ENCODE peak calls at places on chromosomes 12 and 14, in nine cellular contexts. H, D, G, M, B, O, C, I and L are unnamed samples.

GRCh38 chr12:110042260-110042659 is 6.1 kb downstream of the C12orf76 start:
- DNase-seq in H (no peak), D (no peak), G (no peak), M (no peak), B (peak; percentile 54), O (no peak), C (no peak), I (no peak), L (no peak)

GRCh38 chr14:64196668-64197411 is 97.3 kb downstream of the ESR2 start:
- DNase-seq in H (no peak), D (peak; percentile 71), G (peak; percentile 57), M (no peak), B (peak; percentile 74), O (no peak), C (peak; percentile 38), I (peak; percentile 61), L (peak; percentile 83)

GRCh38 chr14:36844443-36844842 is 182.8 kb downstream of the PAX9 start:
- DNase-seq in H (no peak), D (no peak), G (no peak), M (no peak), B (no peak), O (no peak), C (no peak), I (no peak), L (peak; percentile 50)

GRCh38 chr14:100994082-100994481 is 90.6 kb upstream of the RTL1 start:
- DNase-seq in H (no peak), D (no peak), G (no peak), M (no peak), B (no peak), O (no peak), C (no peak), I (peak; percentile 62), L (no peak)

GRCh38 chr14:36217732-36218131 is 41.2 kb upstream of the PTCSC3 start:
- DNase-seq in H (no peak), D (no peak), G (no peak), M (no peak), B (no peak), O (no peak), C (no peak), I (peak; percentile 52), L (no peak)

GRCh38 chr14:104389326-104390220 is 190.0 kb upstream of the C14orf180 start:
- DNase-seq in H (no peak), D (no peak), G (no peak), M (no peak), B (no peak), O (no peak), C (no peak), I (no peak), L (no peak)

GRCh38 chr12:712172-712863 is 40.1 kb upstream of the WNK1 start:
- DNase-seq in H (no peak), D (no peak), G (no peak), M (no peak), B (peak; percentile 89), O (no peak), C (no peak), I (peak; percentile 47), L (peak; percentile 31)

GRCh38 chr14:94129758-94130414 is 482 bp upstream of the IFI27L2 start:
- DNase-seq in H (peak; percentile 37), D (no peak), G (no peak), M (no peak), B (peak; percentile 70), O (peak; percentile 41), C (no peak), I (peak; percentile 61), L (peak; percentile 61)

GRCh38 chr12:132766380-132767085 is 4.9 kb upstream of the ANKLE2 start:
- DNase-seq in H (no peak), D (no peak), G (no peak), M (no peak), B (no peak), O (no peak), C (no peak), I (no peak), L (no peak)